ENCODE peak calls at places on chromosome 19, in four cellular contexts. F, W, X and T are unnamed samples.

GRCh38 chr19:41218249-41218614 is 791 bp upstream of the AXL start:
- DNase-seq in F (no peak), X (no peak), W (no peak), T (no peak)

GRCh38 chr19:51727349-51727880 is 3.6 kb upstream of the HAS1 start:
- DNase-seq in X (no peak), F (no peak), W (no peak), T (peak; percentile 50)

GRCh38 chr19:10093295-10094186 is 7.4 kb downstream of the SHFL start:
- DNase-seq in X (no peak), W (no peak), F (no peak), T (no peak)

GRCh38 chr19:30263719-30264440 is 108.3 kb upstream of the ZNF536 start:
- DNase-seq in F (no peak), X (no peak), W (no peak), T (no peak)

GRCh38 chr19:7872306-7873204 is 1.6 kb downstream of the PRR36 start:
- DNase-seq in X (no peak), F (no peak), W (no peak), T (no peak)

GRCh38 chr19:33678796-33679195 is 57.0 kb downstream of the CHST8 start:
- DNase-seq in X (peak; percentile 79), W (peak; percentile 59), F (no peak), T (no peak)

GRCh38 chr19:7736148-7736547 is 4.2 kb upstream of the CLEC4G start:
- DNase-seq in X (no peak), F (no peak), W (no peak), T (no peak)

GRCh38 chr19:31500540-31500830 is 151.2 kb upstream of the TSHZ3 start:
- DNase-seq in F (no peak), W (no peak), X (no peak), T (no peak)

GRCh38 chr19:51029718-51030117 is 3.3 kb upstream of the KLK11 start:
- DNase-seq in W (no peak), X (no peak), F (no peak), T (no peak)

GRCh38 chr19:40266111-40266510 is 19.0 kb downstream of the AKT2 start:
- DNase-seq in W (no peak), X (no peak), F (no peak), T (no peak)

GRCh38 chr19:17339088-17339741 is 1.9 kb downstream of the GTPBP3 start:
- DNase-seq in X (no peak), W (no peak), F (no peak), T (no peak)

GRCh38 chr19:35792888-35793287 is 17.5 kb downstream of the ARHGAP33 start:
- DNase-seq in W (no peak), F (no peak), X (no peak), T (no peak)

GRCh38 chr19:17091758-17092333 is 16.3 kb downstream of the MYO9B start:
- DNase-seq in F (no peak), W (no peak), X (no peak), T (no peak)

GRCh38 chr19:40367577-40368434 is 19.3 kb downstream of the PLD3 start:
- DNase-seq in F (no peak), X (no peak), W (no peak), T (no peak)

GRCh38 chr19:19098703-19099632 is 35.2 kb downstream of the SLC25A42 start:
- DNase-seq in X (no peak), W (no peak), F (no peak), T (peak; percentile 11)

GRCh38 chr19:1967087-1967608 is 26.2 kb downstream of the CSNK1G2 start:
- DNase-seq in W (no peak), X (no peak), F (no peak), T (no peak)

GRCh38 chr19:3251229-3251628 is 26.8 kb downstream of the CELF5 start:
- DNase-seq in F (no peak), X (no peak), W (no peak), T (no peak)

GRCh38 chr19:42200116-42200740 is 17.2 kb downstream of the DEDD2 start:
- DNase-seq in X (no peak), W (no peak), F (no peak), T (no peak)

GRCh38 chr19:1624458-1624857 is 19.2 kb upstream of the UQCR11 start:
- DNase-seq in W (peak; percentile 36), X (no peak), F (no peak), T (peak; percentile 19)

GRCh38 chr19:35169226-35169995 is 14.9 kb downstream of the FXYD5 start:
- DNase-seq in W (no peak), F (no peak), X (no peak), T (no peak)

GRCh38 chr19:55644191-55644833 is 863 bp downstream of the ZNF581 start:
- DNase-seq in X (no peak), F (no peak), W (no peak), T (no peak)

GRCh38 chr19:28217064-28217463 is 995.9 kb downstream of the UQCRFS1 start:
- DNase-seq in F (no peak), X (no peak), W (no peak), T (no peak)

GRCh38 chr19:34313188-34313587 is 51.8 kb upstream of the GPI start:
- DNase-seq in X (no peak), F (no peak), W (no peak), T (no peak)

GRCh38 chr19:44576843-44577565 is 36.4 kb upstream of the IGSF23 start:
- DNase-seq in F (no peak), X (peak; percentile 7), W (no peak), T (peak; percentile 69)